ENCODE peak calls at places on chromosomes 3 and 15, in seven cellular contexts. F, M, U, T, A, Q and O are unnamed samples.
A peak's percentile ranks its signal among the peaks of the same experiment; 100 is the strongest.

GRCh38 chr3:180229113-180229512 is 192.4 kb upstream of the PEX5L start:
- DNase-seq in U (no peak), Q (no peak), F (no peak), T (no peak), M (no peak), A (no peak), O (no peak)

GRCh38 chr3:187473778-187474406 is 105.7 kb downstream of the RTP4 start:
- DNase-seq in A (no peak), T (no peak), M (no peak), Q (no peak), U (no peak), F (no peak), O (no peak)

GRCh38 chr15:44527241-44527640 is 9.7 kb upstream of the EIF3J start:
- DNase-seq in F (no peak), Q (no peak), T (no peak), M (no peak), A (no peak), U (no peak), O (no peak)

GRCh38 chr3:156781310-156782230 is 44.6 kb upstream of the LEKR1 start:
- DNase-seq in A (no peak), U (no peak), F (no peak), M (no peak), Q (no peak), T (no peak), O (no peak)

GRCh38 chr15:71279757-71280141 is 164.5 kb downstream of the THSD4 start:
- DNase-seq in Q (no peak), F (no peak), M (no peak), A (no peak), T (no peak), U (no peak), O (no peak)

GRCh38 chr3:117036259-117036799 is 326.8 kb downstream of the TUSC7 start:
- DNase-seq in Q (no peak), M (no peak), F (no peak), U (peak; percentile 24), A (peak; percentile 56), T (no peak), O (peak; percentile 6)

GRCh38 chr15:67108122-67108871 is 42.9 kb downstream of the SMAD3 start:
- DNase-seq in M (no peak), A (no peak), U (no peak), T (no peak), F (no peak), Q (no peak), O (no peak)

GRCh38 chr15:41887161-41887560 is 6.7 kb downstream of the SPTBN5 start:
- DNase-seq in T (no peak), M (no peak), F (no peak), Q (no peak), U (no peak), A (no peak), O (no peak)

GRCh38 chr3:125382323-125382722 is 7.2 kb upstream of the ZNF148 start:
- DNase-seq in Q (no peak), A (no peak), F (no peak), U (no peak), M (no peak), T (no peak), O (no peak)

GRCh38 chr3:187975571-187976360 is 178.2 kb upstream of the LPP start:
- DNase-seq in A (no peak), M (no peak), T (no peak), Q (no peak), U (no peak), F (peak; percentile 72), O (no peak)

GRCh38 chr3:108835101-108835500 is 12.5 kb downstream of the TRAT1 start:
- DNase-seq in F (no peak), Q (no peak), U (no peak), A (no peak), M (peak; percentile 65), T (peak; percentile 63), O (no peak)

GRCh38 chr3:45968149-45968548 is 24.9 kb downstream of the CXCR6 start:
- DNase-seq in F (no peak), A (no peak), T (no peak), M (no peak), Q (no peak), U (no peak), O (no peak)

GRCh38 chr15:93164409-93164808 is 75.4 kb upstream of the RGMA start:
- DNase-seq in U (no peak), T (no peak), F (peak; percentile 58), M (no peak), A (no peak), Q (no peak), O (no peak)

GRCh38 chr3:139353920-139354556 is 10.2 kb downstream of the MRPS22 start:
- DNase-seq in A (peak; percentile 47), U (no peak), Q (no peak), M (no peak), T (no peak), F (no peak), O (peak; percentile 46)

GRCh38 chr15:23397779-23398178 is 43.2 kb downstream of the GOLGA8S start:
- DNase-seq in T (no peak), U (peak; percentile 62), M (no peak), A (no peak), F (no peak), Q (no peak), O (peak; percentile 81)

GRCh38 chr3:168398371-168399030 is 302.8 kb upstream of the GOLIM4 start:
- DNase-seq in M (no peak), F (no peak), U (no peak), Q (no peak), T (no peak), A (no peak), O (no peak)

GRCh38 chr3:129439381-129439816 is 349 bp downstream of the MBD4 start:
- DNase-seq in F (peak; percentile 63), U (peak; percentile 53), Q (no peak), A (no peak), M (peak; percentile 32), T (peak; percentile 13), O (peak; percentile 66)

GRCh38 chr3:185552358-185552877 is at the start of gene LIPH:
- DNase-seq in U (no peak), A (peak; percentile 15), F (peak; percentile 37), M (no peak), Q (no peak), T (peak; percentile 43), O (no peak)

GRCh38 chr3:151923901-151924300 is 50.5 kb downstream of the SUCNR1 start:
- DNase-seq in A (no peak), F (no peak), U (no peak), M (no peak), T (no peak), Q (no peak), O (no peak)

GRCh38 chr3:64267774-64268604 is 42.7 kb upstream of the PRICKLE2 start:
- DNase-seq in T (no peak), F (no peak), M (no peak), Q (peak; percentile 51), A (no peak), U (peak; percentile 74), O (no peak)

GRCh38 chr15:45242289-45242688 is 9.7 kb upstream of the SLC28A2 start:
- DNase-seq in Q (no peak), A (no peak), U (no peak), F (peak; percentile 22), M (no peak), T (no peak), O (no peak)

GRCh38 chr3:112759210-112759609 is 87.5 kb downstream of the CD200R1L start:
- DNase-seq in A (no peak), M (no peak), U (no peak), Q (no peak), F (no peak), T (no peak), O (no peak)